ENCODE peak calls at places on chromosomes 4 and X, in seven cellular contexts. One of them, this sample, is unnamed.

GRCh38 chrX:74537011-74537390 is 77.4 kb downstream of the RLIM start:
- DNase-seq in ascending aorta: no peak
- DNase-seq in amygdala: peak; percentile 25
- DNase-seq in HL-60: no peak
- DNase-seq in cardiac muscle cell: peak; percentile 78
- DNase-seq in T-helper 1 cell: no peak
- DNase-seq in GM04504: peak; percentile 4
- DNase-seq in this sample: no peak

GRCh38 chr4:152211936-152212675 is 323.8 kb downstream of the FBXW7 start:
- DNase-seq in ascending aorta: no peak
- DNase-seq in amygdala: no peak
- DNase-seq in HL-60: no peak
- DNase-seq in cardiac muscle cell: no peak
- DNase-seq in T-helper 1 cell: no peak
- DNase-seq in GM04504: no peak
- DNase-seq in this sample: no peak

GRCh38 chr4:142324572-142324971 is 521.5 kb downstream of the INPP4B start:
- DNase-seq in ascending aorta: no peak
- DNase-seq in amygdala: no peak
- DNase-seq in HL-60: no peak
- DNase-seq in cardiac muscle cell: no peak
- DNase-seq in T-helper 1 cell: no peak
- DNase-seq in GM04504: no peak
- DNase-seq in this sample: no peak

GRCh38 chr4:64341711-64342110 is 67.5 kb downstream of the TECRL start:
- DNase-seq in ascending aorta: no peak
- DNase-seq in amygdala: no peak
- DNase-seq in HL-60: no peak
- DNase-seq in cardiac muscle cell: no peak
- DNase-seq in T-helper 1 cell: no peak
- DNase-seq in GM04504: no peak
- DNase-seq in this sample: no peak

GRCh38 chr4:142043509-142043908 is 407.1 kb downstream of the IL15 start:
- DNase-seq in ascending aorta: no peak
- DNase-seq in amygdala: no peak
- DNase-seq in HL-60: no peak
- DNase-seq in cardiac muscle cell: no peak
- DNase-seq in T-helper 1 cell: no peak
- DNase-seq in GM04504: no peak
- DNase-seq in this sample: no peak

GRCh38 chrX:100410083-100410590 is at the start of gene PCDH19:
- DNase-seq in ascending aorta: no peak
- DNase-seq in amygdala: peak; percentile 35
- DNase-seq in HL-60: no peak
- DNase-seq in cardiac muscle cell: peak; percentile 65
- DNase-seq in T-helper 1 cell: no peak
- DNase-seq in GM04504: peak; percentile 17
- DNase-seq in this sample: peak; percentile 11

GRCh38 chr4:71026086-71026485 is 32.6 kb downstream of the DCK start:
- DNase-seq in ascending aorta: no peak
- DNase-seq in amygdala: no peak
- DNase-seq in HL-60: no peak
- DNase-seq in cardiac muscle cell: peak; percentile 73
- DNase-seq in T-helper 1 cell: no peak
- DNase-seq in GM04504: peak; percentile 76
- DNase-seq in this sample: no peak

GRCh38 chr4:180827610-180828009 is 1415.6 kb upstream of the TENM3 start:
- DNase-seq in ascending aorta: no peak
- DNase-seq in amygdala: no peak
- DNase-seq in HL-60: no peak
- DNase-seq in cardiac muscle cell: peak; percentile 23
- DNase-seq in T-helper 1 cell: no peak
- DNase-seq in GM04504: no peak
- DNase-seq in this sample: no peak

GRCh38 chr4:125432078-125432477 is 117.3 kb downstream of the FAT4 start:
- DNase-seq in ascending aorta: no peak
- DNase-seq in amygdala: no peak
- DNase-seq in HL-60: no peak
- DNase-seq in cardiac muscle cell: peak; percentile 45
- DNase-seq in T-helper 1 cell: no peak
- DNase-seq in GM04504: no peak
- DNase-seq in this sample: no peak

GRCh38 chrX:153685751-153686676 is 1.7 kb upstream of the SLC6A8 start:
- DNase-seq in ascending aorta: no peak
- DNase-seq in amygdala: no peak
- DNase-seq in HL-60: no peak
- DNase-seq in cardiac muscle cell: no peak
- DNase-seq in T-helper 1 cell: no peak
- DNase-seq in GM04504: no peak
- DNase-seq in this sample: no peak

GRCh38 chr4:163673848-163674702 is 179.6 kb downstream of the TMA16 start:
- DNase-seq in ascending aorta: no peak
- DNase-seq in amygdala: no peak
- DNase-seq in HL-60: no peak
- DNase-seq in cardiac muscle cell: no peak
- DNase-seq in T-helper 1 cell: no peak
- DNase-seq in GM04504: no peak
- DNase-seq in this sample: peak; percentile 18

GRCh38 chrX:65017464-65017863 is 41.2 kb upstream of the ZC4H2 start:
- DNase-seq in ascending aorta: no peak
- DNase-seq in amygdala: no peak
- DNase-seq in HL-60: no peak
- DNase-seq in cardiac muscle cell: no peak
- DNase-seq in T-helper 1 cell: no peak
- DNase-seq in GM04504: no peak
- DNase-seq in this sample: no peak

GRCh38 chr4:136664988-136665387 is 867.3 kb downstream of the PCDH18 start:
- DNase-seq in ascending aorta: no peak
- DNase-seq in amygdala: no peak
- DNase-seq in HL-60: no peak
- DNase-seq in cardiac muscle cell: no peak
- DNase-seq in T-helper 1 cell: no peak
- DNase-seq in GM04504: no peak
- DNase-seq in this sample: no peak

GRCh38 chr4:56215138-56215793 is 172.0 kb downstream of the AASDH start:
- DNase-seq in ascending aorta: no peak
- DNase-seq in amygdala: no peak
- DNase-seq in HL-60: no peak
- DNase-seq in cardiac muscle cell: no peak
- DNase-seq in T-helper 1 cell: no peak
- DNase-seq in GM04504: no peak
- DNase-seq in this sample: no peak

GRCh38 chr4:76341063-76341462 is 34.5 kb downstream of the STBD1 start:
- DNase-seq in ascending aorta: no peak
- DNase-seq in amygdala: no peak
- DNase-seq in HL-60: peak; percentile 57
- DNase-seq in cardiac muscle cell: peak; percentile 78
- DNase-seq in T-helper 1 cell: no peak
- DNase-seq in GM04504: peak; percentile 8
- DNase-seq in this sample: no peak

GRCh38 chrX:46704767-46705386 is 54.0 kb downstream of the SLC9A7 start:
- DNase-seq in ascending aorta: no peak
- DNase-seq in amygdala: no peak
- DNase-seq in HL-60: no peak
- DNase-seq in cardiac muscle cell: peak; percentile 42
- DNase-seq in T-helper 1 cell: no peak
- DNase-seq in GM04504: no peak
- DNase-seq in this sample: peak; percentile 56

GRCh38 chr4:59024257-59024656 is 1914.1 kb upstream of the IGFBP7 start:
- DNase-seq in ascending aorta: no peak
- DNase-seq in amygdala: no peak
- DNase-seq in HL-60: no peak
- DNase-seq in cardiac muscle cell: no peak
- DNase-seq in T-helper 1 cell: no peak
- DNase-seq in GM04504: no peak
- DNase-seq in this sample: no peak

GRCh38 chr4:145580906-145581305 is 38.3 kb upstream of the MMAA start:
- DNase-seq in ascending aorta: no peak
- DNase-seq in amygdala: no peak
- DNase-seq in HL-60: no peak
- DNase-seq in cardiac muscle cell: no peak
- DNase-seq in T-helper 1 cell: no peak
- DNase-seq in GM04504: no peak
- DNase-seq in this sample: no peak